ENCODE peak calls at places on chromosomes 4 and X, in five cellular contexts. H is cardiac muscle cell, A is IMR-90, I is A549, X is heart right ventricle. L is an unnamed sample.

GRCh38 chr4:85905761-85906160 is 430.8 kb downstream of the ARHGAP24 start:
- DNase-seq in H (no peak), A (no peak), I (no peak), X (no peak), L (no peak)

GRCh38 chr4:100593933-100594332 is 76.1 kb upstream of the EMCN start:
- DNase-seq in A (no peak), I (no peak), X (no peak), H (no peak), L (no peak)

GRCh38 chr4:52102587-52102986 is 51.5 kb downstream of the SPATA18 start:
- DNase-seq in H (no peak), A (peak), I (peak), X (no peak), L (peak)

GRCh38 chr4:7872264-7872771 is 67.3 kb downstream of the AFAP1 start:
- DNase-seq in I (peak), H (peak), X (no peak), A (peak), L (no peak)

GRCh38 chr4:123750044-123750443 is 353.4 kb downstream of the SPRY1 start:
- DNase-seq in H (no peak), X (no peak), I (no peak), A (no peak), L (no peak)

GRCh38 chr4:42397256-42397634 is at the start of gene SHISA3:
- DNase-seq in I (no peak), A (no peak), H (peak), X (peak), L (no peak)

GRCh38 chr4:82372502-82372873 is 1.3 kb downstream of the HNRNPD start:
- DNase-seq in I (peak), X (no peak), A (peak), H (peak), L (no peak)

GRCh38 chr4:132101526-132101925 is 1047.6 kb upstream of the PCDH10 start:
- DNase-seq in H (no peak), X (no peak), I (no peak), A (peak), L (no peak)

GRCh38 chr4:98619197-98619596 is 39.2 kb downstream of the TSPAN5 start:
- DNase-seq in X (no peak), I (no peak), H (no peak), A (no peak), L (no peak)

GRCh38 chr4:13640149-13640671 is 12.7 kb upstream of the BOD1L1 start:
- DNase-seq in A (peak), H (no peak), X (no peak), I (peak), L (peak)

GRCh38 chr4:155419266-155419665 is 42.5 kb upstream of the MAP9 start:
- DNase-seq in H (peak), I (no peak), A (peak), X (no peak), L (no peak)

GRCh38 chrX:65871671-65872311 is 168.1 kb downstream of the VSIG4 start:
- DNase-seq in I (peak), H (peak), X (no peak), A (no peak), L (peak)

GRCh38 chr4:121072080-121072835 is at the start of gene NDNF:
- DNase-seq in H (peak), A (peak), X (peak), I (no peak), L (no peak)

GRCh38 chr4:174358823-174359222 is 75.1 kb downstream of the CEP44 start:
- DNase-seq in X (no peak), I (no peak), H (peak), A (peak), L (peak)

GRCh38 chrX:130083107-130083490 is 27.2 kb downstream of the ELF4 start:
- DNase-seq in A (no peak), X (no peak), I (no peak), H (no peak), L (no peak)

GRCh38 chrX:34942496-34942895 is at the start of gene FAM47B:
- DNase-seq in I (no peak), H (no peak), X (no peak), A (no peak), L (no peak)

GRCh38 chr4:154779362-154779947 is 1.6 kb upstream of the RBM46 start:
- DNase-seq in A (peak), H (peak), I (peak), X (no peak), L (peak)

GRCh38 chr4:154030152-154030551 is 241.3 kb upstream of the SFRP2 start:
- DNase-seq in X (no peak), H (no peak), I (no peak), A (no peak), L (no peak)

GRCh38 chrX:141673946-141674345 is 24.6 kb downstream of the SPANXD start:
- DNase-seq in H (no peak), X (no peak), I (no peak), A (no peak), L (peak)

GRCh38 chr4:104693601-104694201 is 199.0 kb upstream of the CXXC4 start:
- DNase-seq in X (no peak), A (peak), H (peak), I (peak), L (peak)
- TF ChIP-seq CTCF in X (peak), A (peak), H (peak), I (peak), L (peak)

GRCh38 chrX:153974726-153975286 is 2.3 kb downstream of the TMEM187 start:
- DNase-seq in I (no peak), H (no peak), A (no peak), X (no peak), L (no peak)
- H3K27ac ChIP-seq in I (peak), H (no peak), A (no peak), X (peak), L (peak)

GRCh38 chrX:41010188-41010846 is 74.9 kb upstream of the USP9X start:
- DNase-seq in H (peak), A (peak), X (peak), I (peak), L (peak)
- TF ChIP-seq CTCF in H (peak), A (peak), X (peak), I (no peak), L (no peak)

GRCh38 chr4:6392407-6392806 is 80.0 kb downstream of the PPP2R2C start:
- DNase-seq in A (no peak), I (no peak), X (no peak), H (no peak), L (no peak)

GRCh38 chr4:6393066-6393465 is 79.3 kb downstream of the PPP2R2C start:
- DNase-seq in I (no peak), H (no peak), X (no peak), A (no peak), L (no peak)

GRCh38 chr4:6390357-6390756 is 82.1 kb downstream of the PPP2R2C start:
- DNase-seq in H (no peak), I (no peak), A (no peak), X (peak), L (no peak)

GRCh38 chr4:6391852-6392188 is 80.6 kb downstream of the PPP2R2C start:
- DNase-seq in I (peak), H (no peak), A (no peak), X (no peak), L (peak)

GRCh38 chr4:6391186-6391851 is 81.1 kb downstream of the PPP2R2C start:
- DNase-seq in X (no peak), A (no peak), H (no peak), I (no peak), L (no peak)
- H3K27ac ChIP-seq in X (no peak), A (no peak), H (no peak), I (peak), L (peak)

GRCh38 chrX:9805956-9806355 is 19.7 kb downstream of the SHROOM2 start:
- DNase-seq in H (no peak), X (no peak), A (peak), I (no peak), L (no peak)

GRCh38 chrX:9807355-9808182 is 21.3 kb downstream of the SHROOM2 start:
- DNase-seq in X (no peak), I (no peak), A (no peak), H (no peak), L (peak)

GRCh38 chrX:9804444-9804843 is 18.2 kb downstream of the SHROOM2 start:
- DNase-seq in H (no peak), I (no peak), A (no peak), X (no peak), L (no peak)
- TF ChIP-seq CTCF in H (no peak), I (no peak), A (no peak), X (no peak), L (no peak)

GRCh38 chr4:94545296-94545695 is 93.6 kb downstream of the PDLIM5 start:
- DNase-seq in I (peak), A (peak), H (peak), X (no peak), L (no peak)
- H3K27ac ChIP-seq in I (peak), A (peak), H (peak), X (peak), L (no peak)

GRCh38 chr4:152374153-152374552 is 161.7 kb downstream of the FBXW7 start:
- DNase-seq in I (no peak), A (no peak), H (no peak), X (no peak), L (no peak)

GRCh38 chr4:152372444-152372843 is 163.4 kb downstream of the FBXW7 start:
- DNase-seq in I (no peak), A (no peak), X (no peak), H (no peak), L (no peak)

GRCh38 chr4:152374606-152375285 is 161.1 kb downstream of the FBXW7 start:
- DNase-seq in H (no peak), X (no peak), I (no peak), A (peak), L (no peak)

GRCh38 chr4:152369203-152369902 is 166.5 kb downstream of the FBXW7 start:
- DNase-seq in I (no peak), A (no peak), H (no peak), X (no peak), L (no peak)

DNA sequence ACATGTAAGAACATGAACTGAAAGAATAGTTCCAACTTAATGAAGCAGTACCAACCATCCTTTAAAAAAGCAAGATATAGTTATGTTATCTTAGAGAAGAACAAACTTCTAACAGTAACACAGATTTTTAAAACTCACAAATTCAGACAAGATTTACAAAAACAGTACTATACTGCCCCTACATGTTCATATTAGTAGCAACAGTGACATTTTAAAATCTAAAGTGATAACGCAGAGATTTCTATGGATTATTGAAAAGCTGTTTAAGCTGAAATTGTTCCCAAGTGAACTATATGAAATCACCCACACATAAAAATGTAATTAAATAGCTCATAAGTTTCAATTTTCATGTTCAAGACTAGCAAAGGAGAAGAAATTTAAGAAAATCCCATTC is 166.0 kb downstream of the FBXW7 start:
- DNase-seq in A (peak), H (no peak), I (no peak), X (no peak), L (no peak)
- TF ChIP-seq CTCF in A (peak), H (peak), I (peak), X (peak), L (peak)

DNA sequence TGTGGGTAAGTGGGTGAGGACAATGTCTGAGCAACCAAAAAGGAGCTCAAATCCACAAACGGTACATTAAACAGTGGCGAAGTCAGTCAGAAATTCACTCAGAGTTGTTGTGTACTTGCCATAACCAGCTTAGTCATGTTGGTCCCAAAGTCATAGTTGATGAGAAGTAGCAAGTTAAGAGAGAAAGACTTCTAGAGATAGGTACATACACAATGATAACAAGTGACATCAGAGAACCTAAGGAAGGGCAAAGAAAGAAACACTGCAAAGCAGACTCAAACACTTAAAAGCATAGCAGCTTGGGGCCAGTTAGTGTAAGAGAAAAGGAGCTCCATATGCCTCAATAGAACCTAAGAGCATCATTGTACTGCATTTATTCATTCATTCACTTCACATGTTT is 30.2 kb downstream of the DYNLT3 start:
- DNase-seq in X (no peak), H (no peak), I (no peak), A (no peak), L (no peak)
- H3K27ac ChIP-seq in X (no peak), H (no peak), I (no peak), A (no peak), L (no peak)

L was measured in RWPE1.